ENCODE peak calls at places on chromosomes 13 and 19, in five cellular contexts. Y is endothelial cell; C is stimulated activated CD8-positive, alpha-beta memory T cell treated with anti-CD3 and anti-CD28 coated beads, Interleukin-4, amount 100 ng/mL, for 1 hour; F is body of pancreas; G is dorsolateral prefrontal cortex. I is an unnamed sample.

GRCh38 chr19:7857727-7858701 is 16.2 kb downstream of the PRR36 start:
- DNase-seq in Y (peak), C (no peak), F (no peak), G (no peak), I (peak)

GRCh38 chr13:38819053-38819452 is 132.2 kb downstream of the FREM2 start:
- DNase-seq in Y (no peak), C (no peak), F (no peak), G (no peak), I (peak)

GRCh38 chr19:35116085-35116801 is 620 bp downstream of the FXYD3 start:
- DNase-seq in Y (no peak), C (no peak), F (peak), G (no peak), I (no peak)

GRCh38 chr19:45448887-45449299 is 18.9 kb upstream of the FOSB start:
- DNase-seq in Y (no peak), C (no peak), F (no peak), G (no peak), I (peak)

GRCh38 chr19:34662919-34663318 is 14.0 kb downstream of the SCGB2B2 start:
- DNase-seq in Y (peak), C (no peak), F (peak), G (no peak), I (no peak)

GRCh38 chr13:44045179-44045562 is 165.5 kb downstream of the LACC1 start:
- DNase-seq in Y (no peak), C (no peak), F (no peak), G (no peak), I (peak)

GRCh38 chr13:89455741-89456140 is 1784.6 kb downstream of the SLITRK5 start:
- DNase-seq in Y (no peak), C (no peak), F (no peak), G (no peak), I (no peak)

GRCh38 chr13:40315416-40316064 is 350.9 kb downstream of the FOXO1 start:
- DNase-seq in Y (no peak), C (no peak), F (no peak), G (no peak), I (no peak)

GRCh38 chr13:40026741-40027140 is 371.3 kb downstream of the COG6 start:
- DNase-seq in Y (no peak), C (no peak), F (no peak), G (no peak), I (no peak)

GRCh38 chr19:38878575-38879399 is 712 bp upstream of the RINL start:
- DNase-seq in Y (no peak), C (no peak), F (no peak), G (no peak), I (no peak)

GRCh38 chr19:35052599-35053190 is 11.2 kb downstream of the HPN start:
- DNase-seq in Y (no peak), C (no peak), F (no peak), G (no peak), I (no peak)